ENCODE peak calls at places on chromosome 5, in eight cellular contexts. C is GM12878, X is K562, F is PC-3, N is IMR-90, R is mammary epithelial cell, J is GM23338, U is astrocyte. I is an unnamed sample.

GRCh38 chr5:92916036-92916435 is 665.0 kb downstream of the NR2F1-AS1 start:
- DNase-seq in N (peak; percentile 44), U (peak; percentile 29), R (peak; percentile 6), F (peak; percentile 56), C (no peak), X (no peak), J (no peak), I (peak; percentile 4)

GRCh38 chr5:132681983-132682382 is 8.2 kb downstream of the IL4 start:
- DNase-seq in J (no peak), N (no peak), U (no peak), R (no peak), X (no peak), F (no peak), C (no peak), I (no peak)

GRCh38 chr5:132773601-132774355 is 3.3 kb downstream of the SEPTIN8 start:
- DNase-seq in N (no peak), C (no peak), R (no peak), X (peak; percentile 79), U (no peak), J (no peak), F (no peak), I (no peak)

GRCh38 chr5:72134226-72134625 is 27.0 kb downstream of the MAP1B start:
- DNase-seq in C (no peak), F (peak; percentile 15), J (peak; percentile 41), U (peak; percentile 43), R (no peak), N (no peak), X (no peak), I (no peak)

GRCh38 chr5:157772077-157772613 is 28.6 kb downstream of the LSM11 start:
- DNase-seq in C (no peak), N (no peak), R (no peak), X (no peak), F (no peak), U (no peak), J (no peak), I (no peak)

GRCh38 chr5:166750376-166750775 is 1541.1 kb upstream of the WWC1 start:
- DNase-seq in R (no peak), J (no peak), C (no peak), U (no peak), F (no peak), N (no peak), X (no peak), I (no peak)

GRCh38 chr5:112238473-112238872 is 180.6 kb downstream of the EPB41L4A start:
- DNase-seq in X (peak; percentile 6), U (no peak), R (no peak), J (no peak), F (no peak), N (no peak), C (no peak), I (no peak)

GRCh38 chr5:36138900-36139683 is 12.6 kb downstream of the LMBRD2 start:
- DNase-seq in J (peak; percentile 7), U (no peak), R (no peak), C (no peak), X (no peak), N (no peak), F (no peak), I (no peak)

GRCh38 chr5:137252513-137252912 is 246.6 kb downstream of the SPOCK1 start:
- DNase-seq in N (peak; percentile 56), X (no peak), U (peak; percentile 52), C (no peak), J (no peak), F (no peak), R (no peak), I (peak; percentile 57)

GRCh38 chr5:171419663-171420428 is 399 bp downstream of the FGF18 start:
- DNase-seq in C (no peak), U (peak; percentile 23), F (no peak), J (peak; percentile 61), R (no peak), N (peak; percentile 29), X (no peak), I (peak; percentile 93)

GRCh38 chr5:137095597-137095996 is 403.5 kb downstream of the SPOCK1 start:
- DNase-seq in F (no peak), U (no peak), X (no peak), N (no peak), R (no peak), C (no peak), J (no peak), I (peak; percentile 51)

GRCh38 chr5:133384120-133384855 is 228.1 kb downstream of the FSTL4 start:
- DNase-seq in U (no peak), X (no peak), F (no peak), N (no peak), R (no peak), C (no peak), J (peak; percentile 7), I (no peak)

GRCh38 chr5:137619191-137619870 is 116.6 kb downstream of the KLHL3 start:
- DNase-seq in F (peak; percentile 90), C (no peak), X (peak; percentile 9), R (peak; percentile 49), N (peak; percentile 81), U (peak; percentile 95), J (no peak), I (peak; percentile 83)

GRCh38 chr5:148864113-148864841 is 37.9 kb downstream of the ADRB2 start:
- DNase-seq in C (no peak), U (no peak), R (no peak), N (peak; percentile 62), F (no peak), X (no peak), J (peak; percentile 6), I (no peak)

GRCh38 chr5:58439094-58439644 is 20.7 kb downstream of the PLK2 start:
- DNase-seq in N (no peak), X (no peak), C (no peak), J (no peak), U (peak; percentile 46), F (no peak), R (no peak), I (no peak)

GRCh38 chr5:126624534-126624933 is 23.8 kb downstream of the PHAX start:
- DNase-seq in N (peak; percentile 94), U (peak; percentile 88), C (no peak), J (no peak), F (peak; percentile 66), X (peak; percentile 38), R (peak; percentile 40), I (peak; percentile 69)

GRCh38 chr5:127042593-127042992 is 12.2 kb upstream of the MARCHF3 start:
- DNase-seq in C (no peak), R (no peak), N (peak; percentile 49), F (no peak), U (no peak), X (peak; percentile 23), J (peak; percentile 28), I (no peak)

DNA sequence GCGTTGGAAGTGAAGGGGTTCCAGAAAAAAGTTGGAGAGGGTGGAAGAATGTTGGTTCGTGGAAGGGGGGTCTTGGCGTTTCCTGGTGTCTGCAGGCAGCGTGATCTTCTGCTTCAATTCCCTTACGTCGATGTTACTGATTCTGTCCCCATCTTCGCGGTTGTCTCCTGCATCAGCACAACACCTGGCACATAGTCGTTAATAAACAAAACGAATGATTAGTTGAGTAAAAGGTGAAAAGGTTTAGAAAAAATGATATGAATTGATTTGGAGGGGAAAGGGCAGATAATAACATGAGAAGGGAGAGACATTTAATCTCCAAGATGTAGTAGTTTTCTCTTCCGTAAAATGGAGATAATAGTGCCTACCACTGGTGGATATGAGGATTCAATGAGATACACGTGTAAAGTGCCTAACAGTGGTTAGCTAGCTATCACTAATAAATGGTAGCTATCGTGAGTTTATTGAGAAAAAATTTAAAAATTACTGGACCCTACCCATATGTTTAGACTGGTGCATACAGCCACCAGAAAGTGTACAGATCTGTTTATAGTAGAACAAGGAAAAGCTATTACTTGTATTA is 556 bp downstream of the MTREX start:
- DNase-seq in R (peak; percentile 35), F (no peak), U (no peak), N (peak; percentile 19), X (peak; percentile 37), J (no peak), C (no peak), I (peak; percentile 51)
- TF ChIP-seq CTCF in R (peak; percentile 40), F (peak; percentile 17), U (peak; percentile 7), N (no peak), X (no peak), J (no peak), C (peak; percentile 8), I (peak; percentile 11)

DNA sequence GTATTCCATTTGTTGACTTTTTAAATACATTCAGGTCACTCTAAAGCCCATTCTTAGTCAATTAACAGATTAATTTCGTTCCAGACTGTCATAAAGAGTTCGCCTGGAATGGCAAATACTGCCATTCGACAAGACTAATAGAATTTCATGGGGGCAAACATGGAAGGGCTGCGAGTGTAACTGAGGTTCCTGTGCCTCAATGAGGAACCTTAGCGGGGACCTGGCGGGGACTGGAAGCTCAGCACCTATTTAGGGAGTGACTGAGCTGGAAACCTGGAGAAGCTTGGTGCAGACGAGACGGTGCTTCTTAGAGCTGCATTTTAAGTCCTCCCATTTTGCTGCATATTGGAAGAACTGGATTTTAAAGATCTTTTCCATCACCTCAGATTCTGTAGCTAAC is 3.4 kb downstream of the VCAN start:
- DNase-seq in F (peak; percentile 3), R (no peak), C (no peak), J (peak; percentile 56), U (no peak), X (no peak), N (no peak), I (no peak)
- H3K4me2 ChIP-seq in F (peak overlapping the region; percentile 96), R (peak overlapping the region; percentile 100), C (peak overlapping the region; percentile 87), J (peak overlapping the region; percentile 62), U (peak overlapping the region; percentile 88), X (peak overlapping the region; percentile 84), N (peak overlapping the region; percentile 77), I (peak overlapping the region; percentile 92)

GRCh38 chr5:139394654-139395566 is at the start of gene PROB1:
- DNase-seq in U (no peak), F (no peak), N (no peak), J (peak; percentile 63), X (no peak), C (no peak), R (no peak), I (peak; percentile 75)

GRCh38 chr5:139395844-139396640 is 1.1 kb upstream of the PROB1 start:
- DNase-seq in R (no peak), U (no peak), C (no peak), J (no peak), X (peak; percentile 33), N (no peak), F (no peak), I (peak; percentile 93)

GRCh38 chr5:139392678-139393496 is 2.0 kb downstream of the PROB1 start:
- DNase-seq in C (no peak), X (no peak), U (no peak), N (no peak), F (peak; percentile 79), J (peak; percentile 94), R (no peak), I (peak; percentile 98)

GRCh38 chr5:139393497-139394122 is 1.3 kb downstream of the PROB1 start:
- DNase-seq in J (peak; percentile 60), C (no peak), R (no peak), X (no peak), F (no peak), U (no peak), N (no peak), I (peak; percentile 88)

GRCh38 chr5:139394123-139394653 is 716 bp downstream of the PROB1 start:
- DNase-seq in X (no peak), F (no peak), C (no peak), J (peak; percentile 84), R (no peak), N (no peak), U (no peak), I (peak; percentile 91)
- H3K4me3 ChIP-seq in X (no peak overlapping the region), F (no peak overlapping the region), C (peak overlapping the region; percentile 87), J (peak overlapping the region; percentile 81), R (no peak overlapping the region), N (peak overlapping the region; percentile 24), U (peak overlapping the region; percentile 17), I (peak overlapping the region; percentile 57)

GRCh38 chr5:32450952-32451351 is 6.4 kb upstream of the ZFR start:
- DNase-seq in N (no peak), F (peak; percentile 15), X (peak; percentile 58), C (no peak), U (no peak), R (no peak), J (peak; percentile 58), I (no peak)
- TF ChIP-seq CTCF in N (peak; percentile 9), F (peak; percentile 55), X (peak; percentile 55), C (peak; percentile 33), U (peak; percentile 10), R (peak; percentile 39), J (peak; percentile 63), I (peak; percentile 36)

I was measured in osteoblast.